ENCODE peak calls at places on chromosomes 11 and 22, in six cellular contexts. A, F, X, S, B and J are unnamed samples.

GRCh38 chr11:66336234-66337102 is at the start of gene RIN1:
- DNase-seq in A (peak), F (peak), X (peak), S (peak), B (peak), J (peak)

GRCh38 chr11:35235944-35236666 is 97.1 kb downstream of the CD44 start:
- DNase-seq in A (no peak), F (no peak), X (peak), S (no peak), B (no peak), J (no peak)

GRCh38 chr11:71996946-71997345 is 1.8 kb upstream of the IL18BP start:
- DNase-seq in A (peak), F (no peak), X (no peak), S (no peak), B (peak), J (no peak)

GRCh38 chr11:20131744-20132666 is 28.3 kb downstream of the DBX1 start:
- DNase-seq in A (peak), F (no peak), X (no peak), S (no peak), B (peak), J (no peak)

GRCh38 chr11:79201637-79202347 is 239.0 kb downstream of the TENM4 start:
- DNase-seq in A (no peak), F (no peak), X (peak), S (no peak), B (peak), J (no peak)

GRCh38 chr11:65787649-65788622 is 1.1 kb downstream of the OVOL1 start:
- DNase-seq in A (no peak), F (no peak), X (no peak), S (no peak), B (no peak), J (no peak)

GRCh38 chr22:43829448-43829821 is 17.3 kb upstream of the EFCAB6 start:
- DNase-seq in A (peak), F (no peak), X (no peak), S (no peak), B (no peak), J (no peak)

GRCh38 chr22:46084943-46085830 is 65.1 kb upstream of the PPARA start:
- DNase-seq in A (peak), F (peak), X (no peak), S (no peak), B (no peak), J (no peak)

GRCh38 chr11:35165416-35166368 is 26.7 kb downstream of the CD44 start:
- DNase-seq in A (no peak), F (no peak), X (no peak), S (no peak), B (peak), J (no peak)

GRCh38 chr22:27875951-27876350 is 43.1 kb downstream of the PITPNB start:
- DNase-seq in A (no peak), F (no peak), X (no peak), S (no peak), B (no peak), J (no peak)

GRCh38 chr11:67252831-67253239 is 13.4 kb upstream of the GRK2 start:
- DNase-seq in A (no peak), F (no peak), X (no peak), S (no peak), B (peak), J (no peak)

GRCh38 chr11:34068098-34068497 is 16.6 kb downstream of the CAPRIN1 start:
- DNase-seq in A (no peak), F (no peak), X (no peak), S (no peak), B (no peak), J (no peak)

GRCh38 chr11:8610532-8611116 is 16.6 kb upstream of the STK33 start:
- DNase-seq in A (no peak), F (no peak), X (peak), S (no peak), B (no peak), J (no peak)

GRCh38 chr11:134024420-134025085 is 44.3 kb upstream of the JAM3 start:
- DNase-seq in A (no peak), F (no peak), X (no peak), S (no peak), B (no peak), J (no peak)

GRCh38 chr11:65133724-65134123 is 595 bp downstream of the SYVN1 start:
- DNase-seq in A (peak), F (peak), X (no peak), S (no peak), B (no peak), J (no peak)

GRCh38 chr22:46371623-46372226 is 36.2 kb downstream of the TRMU start:
- DNase-seq in A (no peak), F (no peak), X (no peak), S (no peak), B (no peak), J (no peak)

GRCh38 chr11:5289696-5290095 is 12.1 kb downstream of the OR51B4 start:
- DNase-seq in A (no peak), F (no peak), X (no peak), S (no peak), B (no peak), J (no peak)

GRCh38 chr11:111598546-111598945 is 3.7 kb upstream of the SIK2 start:
- DNase-seq in A (no peak), F (no peak), X (no peak), S (no peak), B (no peak), J (no peak)

GRCh38 chr11:16791494-16791961 is 53.1 kb downstream of the C11orf58 start:
- DNase-seq in A (no peak), F (no peak), X (peak), S (peak), B (no peak), J (peak)

GRCh38 chr22:19875531-19876313 is 21.0 kb upstream of the GNB1L start:
- DNase-seq in A (peak), F (no peak), X (no peak), S (no peak), B (no peak), J (no peak)

GRCh38 chr11:61959678-61960077 is 7.8 kb downstream of the FTH1 start:
- DNase-seq in A (peak), F (no peak), X (no peak), S (no peak), B (no peak), J (no peak)

GRCh38 chr11:119085523-119085878 is 820 bp downstream of the HMBS start:
- DNase-seq in A (no peak), F (no peak), X (no peak), S (no peak), B (no peak), J (no peak)

GRCh38 chr22:29244785-29245625 is 22.8 kb downstream of the RHBDD3 start:
- DNase-seq in A (no peak), F (no peak), X (no peak), S (no peak), B (no peak), J (no peak)

GRCh38 chr11:35571703-35572102 is 46.3 kb upstream of the PAMR1 start:
- DNase-seq in A (no peak), F (no peak), X (no peak), S (no peak), B (no peak), J (no peak)

GRCh38 chr11:131522851-131523250 is 152.4 kb downstream of the NTM start:
- DNase-seq in A (no peak), F (no peak), X (no peak), S (no peak), B (no peak), J (no peak)

GRCh38 chr11:76823481-76824028 is 37.2 kb upstream of the ACER3 start:
- DNase-seq in A (no peak), F (no peak), X (peak), S (peak), B (no peak), J (no peak)

GRCh38 chr22:47095395-47096122 is 333.1 kb downstream of the TBC1D22A start:
- DNase-seq in A (no peak), F (no peak), X (no peak), S (no peak), B (no peak), J (no peak)

GRCh38 chr11:102421262-102421661 is 31.3 kb downstream of the TMEM123 start:
- DNase-seq in A (no peak), F (no peak), X (no peak), S (no peak), B (no peak), J (no peak)

GRCh38 chr11:102453286-102453797 is 777 bp upstream of the TMEM123 start:
- DNase-seq in A (no peak), F (no peak), X (no peak), S (no peak), B (no peak), J (no peak)

GRCh38 chr22:38944653-38945052 is 12.8 kb upstream of the APOBEC3A start:
- DNase-seq in A (peak), F (no peak), X (no peak), S (no peak), B (no peak), J (no peak)

GRCh38 chr11:113773092-113773415 is 438 bp downstream of the ZW10 start:
- DNase-seq in A (no peak), F (no peak), X (no peak), S (no peak), B (no peak), J (no peak)

GRCh38 chr11:33664166-33664565 is 36.5 kb downstream of the C11orf91 start:
- DNase-seq in A (no peak), F (peak), X (no peak), S (no peak), B (no peak), J (no peak)

GRCh38 chr11:77136074-77136473 is 8.0 kb downstream of the MYO7A start:
- DNase-seq in A (no peak), F (no peak), X (no peak), S (no peak), B (no peak), J (no peak)

GRCh38 chr11:18617688-18618340 is 16.3 kb downstream of the SPTY2D1 start:
- DNase-seq in A (no peak), F (peak), X (no peak), S (no peak), B (peak), J (no peak)

DNA sequence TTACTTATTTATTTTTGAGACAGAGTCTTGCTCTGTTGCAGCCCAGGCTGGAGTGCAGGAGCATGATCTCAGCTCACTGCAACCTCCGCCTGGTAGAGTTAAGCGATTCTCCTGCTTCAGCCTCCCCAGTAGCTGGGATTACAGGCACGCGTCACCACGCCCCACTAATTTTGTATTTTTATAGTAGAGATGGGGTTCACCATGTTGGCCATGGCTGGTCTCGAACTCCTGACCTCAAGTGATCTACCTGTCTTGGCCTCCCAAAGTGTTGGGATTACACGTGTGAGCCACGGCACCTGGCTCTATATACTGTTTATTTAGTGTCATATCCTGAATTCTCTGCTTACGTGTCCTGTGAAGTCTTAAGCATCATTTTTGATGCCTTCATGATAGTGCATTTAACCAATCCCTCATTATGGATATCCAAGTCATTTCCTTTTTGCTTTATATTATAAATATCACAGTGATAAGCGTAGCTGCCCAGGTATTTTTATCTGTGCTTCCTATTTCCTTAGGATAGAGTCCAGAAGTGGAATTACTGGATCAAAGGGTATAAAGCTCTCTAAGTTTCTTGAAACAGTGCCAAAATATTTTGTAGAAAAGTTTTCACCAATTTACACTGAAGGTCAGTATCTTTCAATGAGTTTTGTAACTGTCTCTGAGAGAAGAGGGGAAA is 871 bp upstream of the SIDT2 start:
- DNase-seq in A (no peak), F (no peak), X (no peak), S (no peak), B (no peak), J (no peak)
- H3K4me3 ChIP-seq in A (peak), F (peak), X (peak), S (peak), B (peak), J (peak)

GRCh38 chr22:49439373-49439772 is 388.3 kb downstream of the BRD1 start:
- DNase-seq in A (no peak), F (no peak), X (no peak), S (no peak), B (no peak), J (no peak)
- H3K4me3 ChIP-seq in A (no peak), F (no peak), X (no peak), S (no peak), B (no peak), J (no peak)

DNA sequence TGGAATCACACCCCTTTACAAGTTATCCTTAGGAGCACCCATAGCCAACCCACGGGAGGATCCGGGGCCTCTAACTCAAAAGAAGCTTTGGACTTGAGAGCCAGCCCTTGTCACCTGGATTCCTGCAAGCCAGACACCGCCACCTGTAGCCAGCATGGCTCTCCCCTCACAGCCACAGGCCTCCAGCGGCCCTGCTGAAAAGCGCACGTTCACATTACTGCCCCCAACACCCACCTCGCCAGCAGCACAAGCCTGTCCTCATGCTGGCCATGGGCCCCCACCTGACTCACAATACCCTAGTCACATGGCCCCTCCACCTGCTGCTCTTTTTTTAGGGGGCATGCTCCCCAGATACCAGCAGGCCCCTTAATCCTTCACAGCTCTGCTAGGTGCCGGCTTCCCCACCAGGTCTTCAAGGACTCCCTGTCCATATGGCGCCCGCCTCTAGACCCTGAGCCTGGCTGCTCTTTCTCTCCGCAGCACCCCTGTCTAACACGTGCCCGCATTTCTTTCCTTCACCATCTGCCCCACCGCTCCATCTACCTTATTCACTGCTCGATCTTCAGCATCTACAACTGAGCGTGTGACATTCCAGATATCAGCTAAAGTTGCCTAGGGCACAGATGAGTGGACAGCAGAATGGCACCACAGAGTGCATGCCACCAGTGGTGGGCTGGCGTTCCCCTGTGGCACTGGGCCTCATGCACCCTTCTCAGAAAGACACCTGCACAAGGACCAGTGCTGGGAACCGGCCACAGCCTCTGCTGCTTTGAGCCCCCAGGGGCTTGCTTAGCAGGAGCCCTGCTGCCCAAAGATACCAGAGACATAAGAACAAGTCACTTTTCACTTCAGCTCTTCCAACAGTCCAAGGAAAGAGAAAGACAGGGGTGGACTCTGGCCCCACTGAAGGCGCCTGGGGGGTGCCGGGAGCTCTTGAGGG is 6.6 kb downstream of the CARS1 start:
- DNase-seq in A (no peak), F (no peak), X (no peak), S (no peak), B (no peak), J (no peak)
- H3K4me3 ChIP-seq in A (no peak), F (no peak), X (no peak), S (no peak), B (peak), J (no peak)

GRCh38 chr11:112605093-112605666 is 344.5 kb upstream of the PLET1 start:
- DNase-seq in A (no peak), F (no peak), X (no peak), S (no peak), B (no peak), J (no peak)

GRCh38 chr11:112610494-112610893 is 349.8 kb upstream of the PLET1 start:
- DNase-seq in A (no peak), F (no peak), X (no peak), S (no peak), B (no peak), J (no peak)

GRCh38 chr11:112610996-112611795 is 350.0 kb upstream of the NCAM1 start:
- DNase-seq in A (no peak), F (no peak), X (no peak), S (no peak), B (no peak), J (no peak)

GRCh38 chr11:112606656-112607055 is 346.0 kb upstream of the PLET1 start:
- DNase-seq in A (no peak), F (no peak), X (no peak), S (no peak), B (peak), J (no peak)

DNA sequence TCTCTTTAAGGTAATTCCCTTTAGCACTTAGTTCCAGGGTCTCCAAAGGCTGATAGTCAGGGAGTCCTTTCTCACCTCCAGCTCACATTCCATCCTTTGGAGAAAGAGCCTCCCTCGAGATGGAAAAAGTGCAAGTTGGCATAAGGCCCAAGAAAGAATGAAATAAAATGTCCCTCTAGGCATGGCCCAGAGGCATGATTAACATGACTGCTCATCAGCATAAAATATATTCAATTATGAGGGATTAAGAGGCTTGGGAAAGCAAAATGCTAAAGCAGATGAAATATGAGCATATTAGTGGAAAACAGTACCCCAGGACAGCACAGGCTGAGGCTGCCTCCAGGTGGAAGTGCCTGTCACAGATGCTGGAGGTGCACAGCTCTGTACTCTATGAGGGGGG is 347.8 kb upstream of the PLET1 start:
- DNase-seq in A (no peak), F (no peak), X (no peak), S (no peak), B (no peak), J (no peak)
- H3K4me3 ChIP-seq in A (no peak), F (no peak), X (no peak), S (no peak), B (no peak), J (no peak)

DNA sequence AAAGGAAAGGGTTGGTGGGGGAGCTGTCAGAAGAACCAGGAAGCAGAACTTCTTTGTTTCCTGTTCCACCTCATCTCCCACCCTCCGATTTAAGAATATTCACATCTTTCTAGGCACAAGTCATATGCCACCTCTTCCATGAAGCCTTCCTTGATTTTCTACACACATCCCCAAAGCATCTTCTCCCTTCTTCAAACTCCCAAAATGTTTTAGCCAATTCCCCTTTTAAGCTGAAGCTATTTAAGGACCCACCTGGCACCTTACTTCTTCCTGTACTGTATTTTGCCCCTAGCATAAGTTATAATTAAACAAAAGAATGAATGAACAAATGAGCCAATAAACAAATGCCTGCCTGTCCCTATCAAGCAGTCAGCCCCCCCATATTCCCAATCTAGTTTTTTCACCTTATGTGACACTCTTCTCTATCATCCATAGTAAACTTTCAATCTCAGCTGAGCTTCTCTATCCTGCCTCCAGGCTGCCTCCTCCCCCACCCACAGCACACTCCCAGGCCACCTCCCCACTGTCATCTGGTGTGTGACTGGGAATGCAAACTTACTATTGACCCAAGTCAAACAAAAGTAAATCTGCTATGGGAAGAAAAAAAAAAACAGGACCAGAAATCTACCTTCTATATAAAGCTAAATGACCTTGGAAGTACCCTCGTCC is 3.9 kb downstream of the TNKS1BP1 start:
- DNase-seq in A (no peak), F (no peak), X (no peak), S (no peak), B (no peak), J (no peak)
- H3K4me3 ChIP-seq in A (peak), F (peak), X (no peak), S (peak), B (no peak), J (no peak)

GRCh38 chr11:94132152-94132558 is 3.5 kb downstream of the PANX1 start:
- DNase-seq in A (no peak), F (no peak), X (peak), S (peak), B (no peak), J (no peak)
- H3K4me3 ChIP-seq in A (no peak), F (peak), X (no peak), S (peak), B (no peak), J (no peak)

DNA sequence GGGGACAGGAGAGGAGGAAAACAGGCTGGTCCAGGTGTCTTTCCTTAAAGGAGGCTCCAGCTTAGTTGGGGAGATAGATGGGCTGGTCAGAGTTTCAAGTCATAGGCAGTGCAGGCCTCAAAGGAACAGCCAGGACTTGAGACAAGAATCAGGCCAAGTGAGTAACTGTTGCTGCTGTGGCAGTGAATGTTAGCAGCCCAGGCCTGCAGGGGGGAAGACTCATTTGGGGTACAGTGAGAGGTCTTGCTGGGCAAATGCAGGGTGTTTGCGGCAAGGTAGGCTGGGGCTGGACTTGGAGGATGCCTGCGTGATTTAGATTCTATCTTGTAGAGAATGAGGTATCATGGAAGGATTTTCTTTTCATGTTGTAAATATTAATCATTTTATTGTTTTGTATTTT is 24.1 kb downstream of the PTPRJ start:
- DNase-seq in A (no peak), F (no peak), X (no peak), S (no peak), B (no peak), J (no peak)
- H3K4me3 ChIP-seq in A (no peak), F (no peak), X (no peak), S (no peak), B (no peak), J (no peak)

GRCh38 chr22:30922151-30922611 is 46.4 kb downstream of the MORC2 start:
- DNase-seq in A (peak), F (no peak), X (peak), S (peak), B (peak), J (no peak)
- H3K4me3 ChIP-seq in A (peak), F (peak), X (peak), S (peak), B (no peak), J (peak)

GRCh38 chr11:22699388-22699787 is 33.0 kb downstream of the GAS2 start:
- DNase-seq in A (no peak), F (no peak), X (no peak), S (no peak), B (no peak), J (no peak)
- H3K4me3 ChIP-seq in A (no peak), F (no peak), X (no peak), S (no peak), B (no peak), J (no peak)